ENCODE peak calls at places on chromosome 20, in ten cellular contexts. W is A549; C is epithelial cell of esophagus; G is activated CD8-positive, alpha-beta memory T cell treated with anti-CD3 and anti-CD28 coated beads for 48 hours; N is H9; M is NCI-H748 treated with DMSO at 0.1 percent for 48 hours; B is midbrain; H is brain microvascular endothelial cell; K is AG20443; U is AG08396. Q is an unnamed sample.

GRCh38 chr20:63829598-63829942 is 1.5 kb downstream of the ZBTB46 start:
- DNase-seq in W (no peak), C (no peak), G (no peak), N (no peak), M (no peak), B (no peak), H (no peak), K (no peak), U (no peak), Q (no peak)

GRCh38 chr20:23207826-23208555 is 121.9 kb upstream of the CD93 start:
- DNase-seq in W (no peak), C (no peak), G (no peak), N (no peak), M (no peak), B (no peak), H (no peak), K (no peak), U (no peak), Q (no peak)

GRCh38 chr20:63941282-63942060 is 14.7 kb downstream of the UCKL1 start:
- DNase-seq in W (no peak), C (peak), G (no peak), N (peak), M (no peak), B (no peak), H (no peak), K (no peak), U (no peak), Q (peak)

GRCh38 chr20:21048841-21049273 is 57.3 kb downstream of the LINC00237 start:
- DNase-seq in W (peak), C (peak), G (peak), N (peak), M (no peak), B (peak), H (no peak), K (peak), U (peak), Q (peak)

GRCh38 chr20:41367393-41367695 is 726 bp upstream of the EMILIN3 start:
- DNase-seq in W (no peak), C (no peak), G (no peak), N (no peak), M (no peak), B (no peak), H (no peak), K (no peak), U (no peak), Q (no peak)

GRCh38 chr20:45456632-45457031 is 12.9 kb upstream of the WFDC2 start:
- DNase-seq in W (no peak), C (peak), G (no peak), N (peak), M (peak), B (no peak), H (no peak), K (no peak), U (no peak), Q (peak)

GRCh38 chr20:43995645-43996044 is 81.0 kb downstream of the TOX2 start:
- DNase-seq in W (no peak), C (no peak), G (no peak), N (no peak), M (no peak), B (no peak), H (no peak), K (no peak), U (no peak), Q (no peak)

GRCh38 chr20:41017448-41018042 is 11.1 kb upstream of the TOP1 start:
- DNase-seq in W (no peak), C (peak), G (no peak), N (no peak), M (no peak), B (no peak), H (no peak), K (no peak), U (no peak), Q (no peak)

GRCh38 chr20:32763202-32763999 is 1.2 kb downstream of the DNMT3B start:
- DNase-seq in W (no peak), C (no peak), G (no peak), N (no peak), M (no peak), B (no peak), H (no peak), K (no peak), U (no peak), Q (no peak)

GRCh38 chr20:61880706-61881105 is 185.0 kb downstream of the TAF4 start:
- DNase-seq in W (no peak), C (no peak), G (no peak), N (no peak), M (no peak), B (no peak), H (no peak), K (no peak), U (no peak), Q (no peak)

GRCh38 chr20:50121858-50122271 is 8.9 kb upstream of the UBE2V1 start:
- DNase-seq in W (peak), C (peak), G (no peak), N (peak), M (no peak), B (no peak), H (no peak), K (peak), U (peak), Q (no peak)

Q was measured in activated CD8-positive, alpha-beta T cell treated with anti-CD3 and anti-CD28 coated beads for 36 hours.